ENCODE peak calls at places on chromosomes 12 and 14, in four cellular contexts. V is GM12878, X is SK-N-SH, L is HCT116. G is an unnamed sample.
A peak's percentile ranks its signal among the peaks of the same experiment; 100 is the strongest.

GRCh38 chr14:102849522-102850379 is 72.5 kb downstream of the TRAF3 start:
- DNase-seq in V (no peak), X (peak; percentile 73), L (no peak), G (no peak)

GRCh38 chr12:54859502-54859901 is 5.2 kb downstream of the MUCL1 start:
- DNase-seq in V (no peak), X (no peak), L (no peak), G (no peak)

GRCh38 chr14:90438841-90439240 is 42.0 kb downstream of the CALM1 start:
- DNase-seq in V (no peak), X (no peak), L (no peak), G (no peak)

GRCh38 chr14:74362361-74362915 is 14.2 kb downstream of the VRTN start:
- DNase-seq in V (peak; percentile 21), X (peak; percentile 88), L (peak; percentile 41), G (peak; percentile 84)

GRCh38 chr12:132282950-132283771 is 46.2 kb downstream of the GALNT9 start:
- DNase-seq in V (no peak), X (no peak), L (no peak), G (no peak)

GRCh38 chr12:130665753-130666152 is 50.3 kb downstream of the RIMBP2 start:
- DNase-seq in V (no peak), X (peak; percentile 61), L (no peak), G (no peak)

GRCh38 chr12:49293056-49293956 is 1.6 kb upstream of the PRPH start:
- DNase-seq in V (no peak), X (peak; percentile 73), L (no peak), G (no peak)

GRCh38 chr14:91322623-91323022 is 78.1 kb upstream of the GPR68 start:
- DNase-seq in V (no peak), X (no peak), L (no peak), G (no peak)

GRCh38 chr14:101017806-101018560 is 114.5 kb upstream of the RTL1 start:
- DNase-seq in V (no peak), X (no peak), L (no peak), G (no peak)

GRCh38 chr12:43776498-43776897 is 17.7 kb downstream of the IRAK4 start:
- DNase-seq in V (no peak), X (peak; percentile 61), L (peak; percentile 16), G (peak; percentile 15)

GRCh38 chr12:109591041-109591440 is 17.4 kb downstream of the MVK start:
- DNase-seq in V (no peak), X (peak; percentile 93), L (no peak), G (no peak)

GRCh38 chr14:77918448-77918847 is 118.5 kb downstream of the ADCK1 start:
- DNase-seq in V (no peak), X (no peak), L (no peak), G (no peak)

GRCh38 chr14:62313228-62313627 is 551.0 kb downstream of the SNAPC1 start:
- DNase-seq in V (no peak), X (no peak), L (no peak), G (no peak)

GRCh38 chr12:106315523-106315922 is 13.0 kb downstream of the TCP11L2 start:
- DNase-seq in V (no peak), X (no peak), L (no peak), G (no peak)

GRCh38 chr14:103504991-103505565 is 17.6 kb downstream of the CKB start:
- DNase-seq in V (no peak), X (no peak), L (no peak), G (no peak)

GRCh38 chr14:97056086-97056485 is 258.9 kb downstream of the VRK1 start:
- DNase-seq in V (no peak), X (peak; percentile 8), L (no peak), G (no peak)

GRCh38 chr12:80553316-80553715 is 109.3 kb downstream of the PTPRQ start:
- DNase-seq in V (no peak), X (no peak), L (peak; percentile 61), G (no peak)

GRCh38 chr12:97572220-97572619 is 109.6 kb downstream of the RMST start:
- DNase-seq in V (no peak), X (no peak), L (no peak), G (no peak)

GRCh38 chr14:102008891-102009290 is 44.5 kb downstream of the DYNC1H1 start:
- DNase-seq in V (no peak), X (no peak), L (no peak), G (no peak)

GRCh38 chr14:42224053-42224888 is 617.6 kb downstream of the LRFN5 start:
- DNase-seq in V (peak; percentile 5), X (peak; percentile 11), L (peak; percentile 37), G (peak; percentile 16)

GRCh38 chr12:67070604-67071003 is 198.6 kb upstream of the CAND1 start:
- DNase-seq in V (no peak), X (peak; percentile 8), L (no peak), G (no peak)

GRCh38 chr12:77584860-77585259 is 245.8 kb upstream of the NAV3 start:
- DNase-seq in V (no peak), X (no peak), L (no peak), G (no peak)

GRCh38 chr14:33986804-33987203 is 35.9 kb upstream of the EGLN3 start:
- DNase-seq in V (no peak), X (no peak), L (peak; percentile 32), G (no peak)

GRCh38 chr14:24818823-24819341 is 184.9 kb upstream of the GZMB start:
- DNase-seq in V (no peak), X (no peak), L (no peak), G (no peak)

GRCh38 chr14:32709072-32709471 is 229.6 kb upstream of the NPAS3 start:
- DNase-seq in V (no peak), X (no peak), L (no peak), G (peak; percentile 7)

GRCh38 chr12:3745152-3745551 is 7.8 kb downstream of the CRACR2A start:
- DNase-seq in V (no peak), X (no peak), L (no peak), G (no peak)

GRCh38 chr12:6608592-6609311 is 1.6 kb upstream of the CHD4 start:
- DNase-seq in V (no peak), X (no peak), L (no peak), G (no peak)

GRCh38 chr12:6724409-6724797 is 557 bp downstream of the COPS7A start:
- DNase-seq in V (no peak), X (peak; percentile 55), L (no peak), G (no peak)

GRCh38 chr14:75879031-75879430 is 102.8 kb downstream of the TGFB3 start:
- DNase-seq in V (no peak), X (no peak), L (no peak), G (no peak)

GRCh38 chr12:80192087-80192486 is 92.8 kb downstream of the OTOGL start:
- DNase-seq in V (no peak), X (no peak), L (no peak), G (no peak)

GRCh38 chr12:45893240-45893639 is 97.1 kb downstream of the SCAF11 start:
- DNase-seq in V (no peak), X (no peak), L (peak; percentile 10), G (no peak)

GRCh38 chr12:19997996-19998395 is 370.3 kb upstream of the PDE3A start:
- DNase-seq in V (no peak), X (no peak), L (no peak), G (no peak)

GRCh38 chr12:3207858-3208257 is 130.7 kb downstream of the TSPAN9 start:
- DNase-seq in V (no peak), X (no peak), L (peak; percentile 10), G (no peak)

GRCh38 chr12:25352078-25352918 is 101.6 kb upstream of the KRAS start:
- DNase-seq in V (peak; percentile 24), X (no peak), L (no peak), G (no peak)

GRCh38 chr12:22728989-22729388 is 104.0 kb downstream of the ETNK1 start:
- DNase-seq in V (no peak), X (no peak), L (no peak), G (no peak)

GRCh38 chr12:22729898-22730443 is 105.0 kb downstream of the ETNK1 start:
- DNase-seq in V (no peak), X (no peak), L (no peak), G (no peak)

GRCh38 chr12:22731231-22731630 is 106.3 kb downstream of the ETNK1 start:
- DNase-seq in V (no peak), X (no peak), L (no peak), G (no peak)

GRCh38 chr12:22733756-22734155 is 108.8 kb downstream of the ETNK1 start:
- DNase-seq in V (no peak), X (no peak), L (no peak), G (peak; percentile 16)

DNA sequence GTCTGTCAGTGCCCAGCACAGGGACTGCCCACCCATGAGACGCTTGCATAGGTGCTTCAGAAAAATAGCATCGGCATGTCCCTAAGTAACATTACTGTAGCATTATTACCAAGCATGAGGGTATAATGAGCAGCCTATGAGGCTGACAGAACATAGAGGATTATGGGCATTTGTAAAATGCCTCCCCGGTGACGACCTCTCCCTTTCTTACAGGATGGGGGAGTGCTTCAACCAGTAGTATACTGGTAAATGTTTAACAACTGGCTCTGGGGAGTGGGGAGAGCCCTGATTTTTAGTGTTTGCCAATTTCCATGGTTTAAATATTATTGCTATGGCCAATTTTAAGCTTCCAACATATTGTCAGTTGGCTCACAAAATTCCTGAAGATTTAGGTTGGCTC is 104.5 kb downstream of the ETNK1 start:
- DNase-seq in V (no peak), X (no peak), L (no peak), G (no peak)
- TF ChIP-seq JUND in V (no peak), X (no peak), L (no peak), G (no peak)

DNA sequence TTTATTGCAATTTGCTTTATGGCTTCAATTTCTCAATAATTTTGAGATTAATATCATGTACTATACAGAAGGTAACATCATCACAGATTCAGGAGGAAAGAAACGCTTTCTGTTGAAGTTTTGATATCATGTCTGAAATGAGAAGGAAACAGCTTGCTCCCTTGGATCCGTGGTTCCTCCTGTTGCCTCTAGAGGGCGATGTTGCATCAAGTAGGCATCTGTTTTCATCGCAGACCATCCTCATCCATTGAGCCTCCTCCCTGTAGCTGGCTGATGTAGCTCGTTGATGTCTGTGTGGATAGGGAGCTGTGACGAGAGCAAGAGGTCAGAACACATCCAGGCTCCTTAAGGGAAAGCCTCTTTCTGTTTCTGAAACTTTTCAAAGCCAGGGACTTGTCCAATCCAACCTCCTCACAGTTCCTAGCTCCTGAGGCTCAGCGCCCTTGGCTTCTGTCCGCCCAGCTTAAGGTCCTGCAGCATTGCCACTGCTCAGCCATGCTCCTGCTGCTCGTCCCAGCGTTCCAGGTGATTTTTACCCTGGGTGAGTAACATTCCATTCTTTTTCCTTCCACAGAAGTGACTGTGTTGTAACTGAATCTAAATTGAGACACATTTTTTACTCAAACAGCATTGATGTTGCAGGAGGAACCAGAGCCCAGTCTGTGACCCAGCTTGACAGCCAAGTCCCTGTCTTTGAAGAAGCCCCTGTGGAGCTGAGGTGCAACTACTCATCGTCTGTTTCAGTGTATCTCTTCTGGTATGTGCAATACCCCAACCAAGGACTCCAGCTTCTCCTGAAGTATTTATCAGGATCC is 304.8 kb upstream of the OR4E1 start:
- DNase-seq in V (no peak), X (peak; percentile 33), L (peak; percentile 16), G (peak; percentile 45)
- TF ChIP-seq JUND in V (no peak), X (no peak), L (no peak), G (no peak)

GRCh38 chr12:104749555-104749954 is 208.5 kb downstream of the SLC41A2 start:
- DNase-seq in V (no peak), X (no peak), L (no peak), G (no peak)

GRCh38 chr12:104747956-104748355 is 210.1 kb downstream of the SLC41A2 start:
- DNase-seq in V (no peak), X (no peak), L (no peak), G (no peak)

GRCh38 chr12:104748356-104748755 is 209.7 kb downstream of the SLC41A2 start:
- DNase-seq in V (no peak), X (no peak), L (no peak), G (no peak)

GRCh38 chr12:104750061-104750460 is 208.0 kb downstream of the SLC41A2 start:
- DNase-seq in V (no peak), X (no peak), L (no peak), G (peak; percentile 47)

GRCh38 chr12:104748790-104749189 is 209.3 kb downstream of the SLC41A2 start:
- DNase-seq in V (no peak), X (no peak), L (no peak), G (no peak)
- TF ChIP-seq JUND in V (no peak), X (no peak), L (no peak), G (no peak)

GRCh38 chr14:79197516-79197915 is 1013.8 kb downstream of the DIO2 start:
- DNase-seq in V (no peak), X (no peak), L (no peak), G (no peak)
- TF ChIP-seq JUND in V (no peak), X (no peak), L (no peak), G (no peak)